ENCODE peak calls at places on chromosome 17, in five cellular contexts. One of them, this sample, is unnamed.

GRCh38 chr17:56779898-56780777 is 53.6 kb downstream of the C17orf67 start:
- DNase-seq in cardiac muscle cell: peak
- DNase-seq in HT1080: peak
- DNase-seq in HEK293T: peak
- DNase-seq in K562: peak
- DNase-seq in this sample: peak

GRCh38 chr17:11539637-11540036 is 58.6 kb upstream of the DNAH9 start:
- DNase-seq in cardiac muscle cell: no peak
- DNase-seq in HT1080: no peak
- DNase-seq in HEK293T: no peak
- DNase-seq in K562: no peak
- DNase-seq in this sample: no peak

GRCh38 chr17:61280338-61280737 is 119.3 kb upstream of the TBX2 start:
- DNase-seq in cardiac muscle cell: no peak
- DNase-seq in HT1080: no peak
- DNase-seq in HEK293T: no peak
- DNase-seq in K562: no peak
- DNase-seq in this sample: no peak

GRCh38 chr17:7289256-7290032 is 5.0 kb downstream of the YBX2 start:
- DNase-seq in cardiac muscle cell: no peak
- DNase-seq in HT1080: no peak
- DNase-seq in HEK293T: no peak
- DNase-seq in K562: no peak
- DNase-seq in this sample: no peak

GRCh38 chr17:28388106-28388505 is 16.6 kb downstream of the SARM1 start:
- DNase-seq in cardiac muscle cell: no peak
- DNase-seq in HT1080: no peak
- DNase-seq in HEK293T: no peak
- DNase-seq in K562: no peak
- DNase-seq in this sample: no peak

GRCh38 chr17:34146440-34147043 is 108.5 kb upstream of the CCL2 start:
- DNase-seq in cardiac muscle cell: no peak
- DNase-seq in HT1080: peak
- DNase-seq in HEK293T: peak
- DNase-seq in K562: peak
- DNase-seq in this sample: peak

GRCh38 chr17:79704691-79705090 is 26.1 kb upstream of the ENPP7 start:
- DNase-seq in cardiac muscle cell: no peak
- DNase-seq in HT1080: no peak
- DNase-seq in HEK293T: no peak
- DNase-seq in K562: no peak
- DNase-seq in this sample: no peak

GRCh38 chr17:42803074-42803883 is 4.6 kb downstream of the CNTD1 start:
- DNase-seq in cardiac muscle cell: peak
- DNase-seq in HT1080: no peak
- DNase-seq in HEK293T: no peak
- DNase-seq in K562: no peak
- DNase-seq in this sample: no peak

GRCh38 chr17:43873091-43873490 is 26.1 kb downstream of the CD300LG start:
- DNase-seq in cardiac muscle cell: no peak
- DNase-seq in HT1080: no peak
- DNase-seq in HEK293T: no peak
- DNase-seq in K562: no peak
- DNase-seq in this sample: no peak

GRCh38 chr17:12035713-12036112 is 15.0 kb downstream of the MAP2K4 start:
- DNase-seq in cardiac muscle cell: no peak
- DNase-seq in HT1080: no peak
- DNase-seq in HEK293T: no peak
- DNase-seq in K562: no peak
- DNase-seq in this sample: no peak

GRCh38 chr17:27494192-27495091 is 38.2 kb downstream of the KSR1 start:
- DNase-seq in cardiac muscle cell: peak
- DNase-seq in HT1080: no peak
- DNase-seq in HEK293T: peak
- DNase-seq in K562: no peak
- DNase-seq in this sample: peak

GRCh38 chr17:41812176-41813038 is at the start of gene FKBP10:
- DNase-seq in cardiac muscle cell: peak
- DNase-seq in HT1080: peak
- DNase-seq in HEK293T: peak
- DNase-seq in K562: no peak
- DNase-seq in this sample: peak

GRCh38 chr17:48025040-48025903 is 12.3 kb downstream of the COPZ2 start:
- DNase-seq in cardiac muscle cell: peak
- DNase-seq in HT1080: peak
- DNase-seq in HEK293T: peak
- DNase-seq in K562: peak
- DNase-seq in this sample: peak

GRCh38 chr17:3602499-3602898 is 6.7 kb downstream of the TRPV1 start:
- DNase-seq in cardiac muscle cell: peak
- DNase-seq in HT1080: no peak
- DNase-seq in HEK293T: peak
- DNase-seq in K562: peak
- DNase-seq in this sample: peak

GRCh38 chr17:65515959-65516948 is 45.2 kb downstream of the AXIN2 start:
- DNase-seq in cardiac muscle cell: peak
- DNase-seq in HT1080: no peak
- DNase-seq in HEK293T: no peak
- DNase-seq in K562: no peak
- DNase-seq in this sample: no peak

GRCh38 chr17:9123594-9124553 is 102.6 kb downstream of the NTN1 start:
- DNase-seq in cardiac muscle cell: no peak
- DNase-seq in HT1080: peak
- DNase-seq in HEK293T: no peak
- DNase-seq in K562: no peak
- DNase-seq in this sample: no peak

GRCh38 chr17:32102697-32103096 is 39.6 kb upstream of the RHOT1 start:
- DNase-seq in cardiac muscle cell: no peak
- DNase-seq in HT1080: peak
- DNase-seq in HEK293T: no peak
- DNase-seq in K562: no peak
- DNase-seq in this sample: no peak

GRCh38 chr17:70552230-70552981 is 383.1 kb downstream of the KCNJ2 start:
- DNase-seq in cardiac muscle cell: peak
- DNase-seq in HT1080: peak
- DNase-seq in HEK293T: peak
- DNase-seq in K562: peak
- DNase-seq in this sample: peak

GRCh38 chr17:48006936-48007703 is 30.5 kb downstream of the COPZ2 start:
- DNase-seq in cardiac muscle cell: no peak
- DNase-seq in HT1080: no peak
- DNase-seq in HEK293T: no peak
- DNase-seq in K562: no peak
- DNase-seq in this sample: no peak

GRCh38 chr17:45702666-45703266 is 81.4 kb upstream of the CRHR1 start:
- DNase-seq in cardiac muscle cell: peak
- DNase-seq in HT1080: no peak
- DNase-seq in HEK293T: peak
- DNase-seq in K562: no peak
- DNase-seq in this sample: peak

GRCh38 chr17:351875-352420 is 659 bp downstream of the RPH3AL start:
- DNase-seq in cardiac muscle cell: no peak
- DNase-seq in HT1080: no peak
- DNase-seq in HEK293T: no peak
- DNase-seq in K562: no peak
- DNase-seq in this sample: no peak

This sample was measured in OCI-M1.